ENCODE peak calls at places on chromosomes 12 and 14, in nine cellular contexts. D, S, Q, M, E, I, O, A and W are unnamed samples.

GRCh38 chr12:77133566-77133965 is 68.2 kb upstream of the E2F7 start:
- DNase-seq in S (no peak), Q (no peak), I (peak; percentile 13), A (peak; percentile 65), O (no peak), D (no peak), M (no peak), E (no peak), W (peak; percentile 24)

GRCh38 chr12:112413846-112414625 is 4.6 kb upstream of the RPL6 start:
- DNase-seq in I (no peak), E (no peak), S (no peak), D (no peak), A (no peak), Q (no peak), M (no peak), O (no peak), W (no peak)

GRCh38 chr12:114269153-114269552 is 136.8 kb downstream of the TBX5 start:
- DNase-seq in Q (no peak), M (no peak), E (no peak), O (no peak), I (no peak), S (no peak), D (no peak), A (no peak), W (no peak)

GRCh38 chr12:25089738-25090137 is 105.2 kb downstream of the DNAI7 start:
- DNase-seq in S (no peak), Q (no peak), D (no peak), A (no peak), E (no peak), O (no peak), I (no peak), M (no peak), W (no peak)

GRCh38 chr12:96880220-96880619 is 26.8 kb upstream of the NEDD1 start:
- DNase-seq in S (no peak), D (no peak), E (no peak), O (no peak), A (no peak), Q (no peak), M (no peak), I (no peak), W (no peak)

GRCh38 chr12:88052686-88053085 is 23.5 kb upstream of the C12orf50 start:
- DNase-seq in S (no peak), A (peak; percentile 44), M (no peak), O (no peak), D (no peak), Q (no peak), I (peak; percentile 15), E (no peak), W (peak; percentile 69)

GRCh38 chr14:99436247-99437180 is 44.1 kb downstream of the SETD3 start:
- DNase-seq in M (no peak), Q (no peak), E (no peak), O (no peak), S (peak; percentile 50), I (no peak), A (peak; percentile 70), D (no peak), W (no peak)

GRCh38 chr12:114729731-114730130 is 45.8 kb upstream of the TBX3 start:
- DNase-seq in I (no peak), D (no peak), S (no peak), Q (no peak), E (no peak), O (no peak), M (no peak), A (peak; percentile 87), W (no peak)

GRCh38 chr14:86462193-86462592 is 932.2 kb downstream of the FLRT2 start:
- DNase-seq in E (no peak), O (no peak), Q (no peak), D (no peak), S (no peak), I (no peak), A (peak; percentile 30), M (no peak), W (no peak)

GRCh38 chr12:43221216-43221615 is 330.8 kb downstream of the ADAMTS20 start:
- DNase-seq in A (no peak), D (no peak), Q (no peak), O (no peak), I (no peak), S (no peak), M (no peak), E (no peak), W (no peak)

GRCh38 chr12:57455374-57456144 is 452 bp downstream of the INHBE start:
- DNase-seq in I (no peak), O (no peak), S (no peak), A (no peak), Q (no peak), D (no peak), M (no peak), E (no peak), W (no peak)

GRCh38 chr14:99682809-99683618 is 1.1 kb upstream of the CYP46A1 start:
- DNase-seq in I (peak; percentile 81), M (peak; percentile 75), A (peak; percentile 48), S (peak; percentile 72), E (no peak), O (peak; percentile 89), D (peak; percentile 87), Q (peak; percentile 77), W (peak; percentile 85)

GRCh38 chr14:93912785-93913184 is 14.4 kb upstream of the FAM181A start:
- DNase-seq in M (no peak), D (no peak), I (no peak), Q (no peak), S (no peak), O (no peak), A (no peak), E (no peak), W (no peak)

GRCh38 chr14:73833024-73833423 is 18.6 kb upstream of the PTGR2 start:
- DNase-seq in Q (no peak), I (no peak), A (no peak), M (no peak), E (no peak), S (no peak), O (no peak), D (no peak), W (no peak)

GRCh38 chr12:1630081-1630826 is 1.2 kb downstream of the WNT5B start:
- DNase-seq in M (peak; percentile 40), S (peak; percentile 55), D (no peak), E (no peak), I (no peak), A (no peak), Q (no peak), O (peak; percentile 37), W (peak; percentile 55)

GRCh38 chr14:92726135-92726932 is 22.1 kb downstream of the LGMN start:
- DNase-seq in M (peak; percentile 71), E (no peak), D (peak; percentile 87), A (peak; percentile 89), O (peak; percentile 87), S (peak; percentile 93), Q (peak; percentile 47), I (no peak), W (peak; percentile 87)

GRCh38 chr12:5010130-5010529 is 33.5 kb upstream of the KCNA5 start:
- DNase-seq in Q (no peak), E (no peak), D (no peak), M (no peak), S (no peak), O (no peak), A (no peak), I (no peak), W (no peak)

GRCh38 chr12:131330106-131330820 is 376.6 kb downstream of the ADGRD1 start:
- DNase-seq in M (no peak), O (no peak), E (no peak), I (no peak), S (no peak), A (no peak), D (no peak), Q (no peak), W (no peak)

GRCh38 chr14:106185837-106186233 is 659.5 kb downstream of the TMEM121 start:
- DNase-seq in D (no peak), E (no peak), O (no peak), S (no peak), M (no peak), Q (no peak), A (no peak), I (no peak), W (no peak)

GRCh38 chr14:85391892-85392291 is 138.1 kb upstream of the FLRT2 start:
- DNase-seq in S (no peak), O (no peak), I (no peak), A (no peak), E (no peak), M (no peak), D (no peak), Q (no peak), W (no peak)

GRCh38 chr12:109433618-109434017 is 43.5 kb downstream of the KCTD10 start:
- DNase-seq in M (no peak), E (no peak), A (no peak), I (no peak), S (no peak), O (peak; percentile 43), Q (peak; percentile 18), D (no peak), W (no peak)

GRCh38 chr14:33401326-33401725 is 462.6 kb downstream of the NPAS3 start:
- DNase-seq in O (no peak), I (no peak), Q (no peak), S (no peak), M (no peak), E (no peak), A (no peak), D (no peak), W (no peak)
- TF ChIP-seq POLR2A in O (no peak), I (no peak), Q (no peak), S (no peak), M (no peak), E (no peak), A (no peak), D (no peak), W (no peak)

GRCh38 chr14:51395361-51395849 is 155.4 kb downstream of the TMX1 start:
- DNase-seq in M (peak; percentile 57), E (no peak), D (peak; percentile 81), S (no peak), I (peak; percentile 38), O (no peak), Q (peak; percentile 61), A (peak; percentile 89), W (peak; percentile 62)
- H3K4me3 ChIP-seq in M (no peak overlapping the region), E (no peak overlapping the region), D (no peak overlapping the region), S (no peak overlapping the region), I (no peak overlapping the region), O (no peak overlapping the region), Q (no peak overlapping the region), A (no peak overlapping the region), W (no peak overlapping the region)

GRCh38 chr12:49098035-49098451 is 3.4 kb upstream of the DHH start:
- DNase-seq in M (no peak), A (peak; percentile 30), S (peak; percentile 42), E (no peak), O (peak; percentile 74), I (peak; percentile 55), D (no peak), Q (peak; percentile 55), W (peak; percentile 57)
- TF ChIP-seq POLR2A in M (no peak), A (no peak), S (no peak), E (no peak), O (no peak), I (no peak), D (no peak), Q (no peak), W (no peak)

DNA sequence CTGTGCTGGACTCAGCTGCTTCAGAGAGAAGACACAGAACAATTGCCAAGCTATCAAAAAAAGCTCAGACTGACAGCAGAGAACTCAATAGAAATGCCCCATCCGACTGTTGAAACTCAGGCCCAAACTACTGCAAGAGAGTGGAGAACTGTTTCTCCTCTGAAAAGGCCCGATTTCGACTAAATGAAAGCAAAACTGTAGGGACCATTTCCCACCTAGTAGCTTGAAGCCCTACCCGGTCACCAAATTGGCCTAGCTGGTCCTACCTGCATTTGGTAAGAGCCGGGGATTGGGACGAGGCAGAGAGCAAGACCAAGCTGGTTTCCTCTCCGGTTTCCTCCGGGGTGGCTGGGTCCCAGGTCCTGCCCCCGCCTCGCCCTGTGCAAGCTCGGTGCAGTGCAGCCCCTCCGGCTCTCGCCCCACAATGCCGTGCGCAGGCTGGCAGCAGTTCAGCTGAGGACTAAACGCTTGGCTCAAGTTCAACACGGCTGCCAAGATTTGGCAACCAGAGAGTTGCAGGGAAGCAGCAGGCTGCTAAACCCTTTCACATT is 1180.6 kb downstream of the VRK1 start:
- DNase-seq in S (peak; percentile 79), M (peak; percentile 87), Q (peak; percentile 81), I (peak; percentile 13), E (no peak), D (peak; percentile 88), A (no peak), O (no peak), W (peak; percentile 60)
- H3K4me3 ChIP-seq in S (peak overlapping the region; percentile 3), M (no peak overlapping the region), Q (peak overlapping the region; percentile 40), I (peak overlapping the region; percentile 28), E (no peak overlapping the region), D (peak overlapping the region; percentile 38), A (no peak overlapping the region), O (no peak overlapping the region), W (peak overlapping the region; percentile 31)